ENCODE peak calls at places on chromosomes 12 and 14, in five cellular contexts. One of them, this sample, is unnamed.

GRCh38 chr12:63038361-63039100 is 103.6 kb upstream of the PPM1H start:
- DNase-seq in CD4-positive, alpha-beta T cell: no peak
- DNase-seq in kidney: no peak
- DNase-seq in GM12878: no peak
- DNase-seq in ovary: no peak
- DNase-seq in this sample: no peak

GRCh38 chr12:92561543-92561899 is 141.3 kb upstream of the PLEKHG7 start:
- DNase-seq in CD4-positive, alpha-beta T cell: no peak
- DNase-seq in kidney: no peak
- DNase-seq in ovary: peak
- DNase-seq in GM12878: no peak
- DNase-seq in this sample: peak

GRCh38 chr12:13980548-13981295 is 680 bp downstream of the GRIN2B start:
- DNase-seq in kidney: no peak
- DNase-seq in ovary: no peak
- DNase-seq in GM12878: no peak
- DNase-seq in CD4-positive, alpha-beta T cell: no peak
- DNase-seq in this sample: no peak

GRCh38 chr14:72906316-72906715 is 12.4 kb upstream of the DPF3 start:
- DNase-seq in CD4-positive, alpha-beta T cell: no peak
- DNase-seq in GM12878: no peak
- DNase-seq in ovary: no peak
- DNase-seq in kidney: no peak
- DNase-seq in this sample: no peak

GRCh38 chr12:42481368-42481767 is 108.2 kb downstream of the PRICKLE1 start:
- DNase-seq in CD4-positive, alpha-beta T cell: no peak
- DNase-seq in GM12878: no peak
- DNase-seq in ovary: no peak
- DNase-seq in kidney: no peak
- DNase-seq in this sample: no peak

GRCh38 chr14:59026086-59026485 is 162.4 kb upstream of the DAAM1 start:
- DNase-seq in ovary: no peak
- DNase-seq in kidney: no peak
- DNase-seq in GM12878: no peak
- DNase-seq in CD4-positive, alpha-beta T cell: no peak
- DNase-seq in this sample: no peak

GRCh38 chr14:24095196-24096068 is 1.3 kb downstream of the PCK2 start:
- DNase-seq in ovary: peak
- DNase-seq in kidney: peak
- DNase-seq in GM12878: peak
- DNase-seq in CD4-positive, alpha-beta T cell: no peak
- DNase-seq in this sample: peak

GRCh38 chr12:401235-402126 is at the start of gene CCDC77:
- DNase-seq in GM12878: peak
- DNase-seq in kidney: peak
- DNase-seq in ovary: peak
- DNase-seq in CD4-positive, alpha-beta T cell: peak
- DNase-seq in this sample: peak

GRCh38 chr12:109741970-109742372 is 28.3 kb downstream of the FAM222A start:
- DNase-seq in kidney: peak
- DNase-seq in GM12878: no peak
- DNase-seq in CD4-positive, alpha-beta T cell: no peak
- DNase-seq in ovary: peak
- DNase-seq in this sample: no peak

GRCh38 chr12:42716521-42716920 is 127.0 kb upstream of the PRICKLE1 start:
- DNase-seq in GM12878: no peak
- DNase-seq in kidney: peak
- DNase-seq in ovary: no peak
- DNase-seq in CD4-positive, alpha-beta T cell: no peak
- DNase-seq in this sample: no peak

GRCh38 chr12:60148109-60148508 is 552.3 kb downstream of the SLC16A7 start:
- DNase-seq in ovary: no peak
- DNase-seq in CD4-positive, alpha-beta T cell: no peak
- DNase-seq in GM12878: no peak
- DNase-seq in kidney: no peak
- DNase-seq in this sample: no peak

GRCh38 chr12:91577586-91578539 is 395.2 kb upstream of the DCN start:
- DNase-seq in kidney: no peak
- DNase-seq in GM12878: no peak
- DNase-seq in CD4-positive, alpha-beta T cell: no peak
- DNase-seq in ovary: no peak
- DNase-seq in this sample: no peak

GRCh38 chr12:93785262-93786010 is 108.3 kb downstream of the CRADD start:
- DNase-seq in GM12878: no peak
- DNase-seq in CD4-positive, alpha-beta T cell: peak
- DNase-seq in ovary: peak
- DNase-seq in kidney: peak
- DNase-seq in this sample: peak

GRCh38 chr12:115349711-115350110 is 665.7 kb upstream of the TBX3 start:
- DNase-seq in CD4-positive, alpha-beta T cell: no peak
- DNase-seq in ovary: no peak
- DNase-seq in GM12878: no peak
- DNase-seq in kidney: no peak
- DNase-seq in this sample: no peak

GRCh38 chr12:100698518-100698917 is 96.1 kb upstream of the ANO4 start:
- DNase-seq in CD4-positive, alpha-beta T cell: no peak
- DNase-seq in ovary: no peak
- DNase-seq in kidney: no peak
- DNase-seq in GM12878: no peak
- DNase-seq in this sample: no peak

GRCh38 chr14:89828473-89829200 is 125.9 kb downstream of the EFCAB11 start:
- DNase-seq in GM12878: no peak
- DNase-seq in kidney: no peak
- DNase-seq in CD4-positive, alpha-beta T cell: no peak
- DNase-seq in ovary: no peak
- DNase-seq in this sample: no peak

GRCh38 chr14:100868621-100869370 is 34.7 kb downstream of the RTL1 start:
- DNase-seq in kidney: peak
- DNase-seq in GM12878: no peak
- DNase-seq in ovary: no peak
- DNase-seq in CD4-positive, alpha-beta T cell: no peak
- DNase-seq in this sample: no peak

GRCh38 chr12:57590892-57591566 is at the start of gene PIP4K2C:
- DNase-seq in kidney: peak
- DNase-seq in CD4-positive, alpha-beta T cell: peak
- DNase-seq in GM12878: peak
- DNase-seq in ovary: peak
- DNase-seq in this sample: peak

GRCh38 chr12:29725587-29726320 is 58.0 kb downstream of the TMTC1 start:
- DNase-seq in ovary: peak
- DNase-seq in GM12878: peak
- DNase-seq in kidney: no peak
- DNase-seq in CD4-positive, alpha-beta T cell: no peak
- DNase-seq in this sample: peak

GRCh38 chr12:27552886-27553560 is 29.0 kb downstream of the PPFIBP1 start:
- DNase-seq in kidney: no peak
- DNase-seq in CD4-positive, alpha-beta T cell: no peak
- DNase-seq in GM12878: no peak
- DNase-seq in ovary: no peak
- DNase-seq in this sample: no peak

GRCh38 chr14:105843444-105844046 is 317.2 kb downstream of the TMEM121 start:
- DNase-seq in ovary: peak
- DNase-seq in CD4-positive, alpha-beta T cell: no peak
- DNase-seq in kidney: peak
- DNase-seq in GM12878: no peak
- DNase-seq in this sample: peak

GRCh38 chr12:52044284-52044983 is 6.8 kb upstream of the NR4A1 start:
- DNase-seq in kidney: peak
- DNase-seq in CD4-positive, alpha-beta T cell: no peak
- DNase-seq in GM12878: no peak
- DNase-seq in ovary: peak
- DNase-seq in this sample: peak

GRCh38 chr14:66099931-66100330 is 386.2 kb upstream of the CCDC196 start:
- DNase-seq in kidney: no peak
- DNase-seq in GM12878: peak
- DNase-seq in CD4-positive, alpha-beta T cell: no peak
- DNase-seq in ovary: no peak
- DNase-seq in this sample: no peak

GRCh38 chr14:94132285-94132887 is 3.0 kb upstream of the IFI27L2 start:
- DNase-seq in kidney: no peak
- DNase-seq in GM12878: no peak
- DNase-seq in ovary: peak
- DNase-seq in CD4-positive, alpha-beta T cell: peak
- DNase-seq in this sample: peak

GRCh38 chr14:91299483-91300115 is 55.1 kb upstream of the GPR68 start:
- DNase-seq in GM12878: no peak
- DNase-seq in CD4-positive, alpha-beta T cell: no peak
- DNase-seq in kidney: peak
- DNase-seq in ovary: no peak
- DNase-seq in this sample: no peak

GRCh38 chr14:67515386-67516079 is 17.6 kb upstream of the PLEKHH1 start:
- DNase-seq in ovary: no peak
- DNase-seq in CD4-positive, alpha-beta T cell: peak
- DNase-seq in kidney: peak
- DNase-seq in GM12878: no peak
- DNase-seq in this sample: no peak

GRCh38 chr14:102795060-102795925 is 18.0 kb downstream of the TRAF3 start:
- DNase-seq in ovary: peak
- DNase-seq in GM12878: no peak
- DNase-seq in CD4-positive, alpha-beta T cell: no peak
- DNase-seq in kidney: no peak
- DNase-seq in this sample: peak

GRCh38 chr14:89270439-89271227 is 146.4 kb downstream of the FOXN3 start:
- DNase-seq in ovary: no peak
- DNase-seq in CD4-positive, alpha-beta T cell: no peak
- DNase-seq in kidney: peak
- DNase-seq in GM12878: peak
- DNase-seq in this sample: no peak

GRCh38 chr12:124506145-124506831 is 61.1 kb downstream of the NCOR2 start:
- DNase-seq in ovary: peak
- DNase-seq in kidney: peak
- DNase-seq in CD4-positive, alpha-beta T cell: no peak
- DNase-seq in GM12878: no peak
- DNase-seq in this sample: peak

GRCh38 chr12:25422241-25422640 is 130.8 kb downstream of the LMNTD1 start:
- DNase-seq in kidney: no peak
- DNase-seq in GM12878: no peak
- DNase-seq in ovary: no peak
- DNase-seq in CD4-positive, alpha-beta T cell: no peak
- DNase-seq in this sample: no peak

GRCh38 chr14:54650331-54651017 is 83.5 kb downstream of the SAMD4A start:
- DNase-seq in kidney: peak
- DNase-seq in ovary: no peak
- DNase-seq in CD4-positive, alpha-beta T cell: no peak
- DNase-seq in GM12878: no peak
- DNase-seq in this sample: peak

GRCh38 chr14:92223027-92223426 is 99.9 kb upstream of the SLC24A4 start:
- DNase-seq in ovary: no peak
- DNase-seq in CD4-positive, alpha-beta T cell: no peak
- DNase-seq in kidney: no peak
- DNase-seq in GM12878: no peak
- DNase-seq in this sample: no peak

GRCh38 chr14:32252030-32252670 is 49.1 kb upstream of the RNU6-8 start:
- DNase-seq in kidney: no peak
- DNase-seq in ovary: peak
- DNase-seq in GM12878: peak
- DNase-seq in CD4-positive, alpha-beta T cell: peak
- DNase-seq in this sample: peak

GRCh38 chr14:91138511-91139359 is 24.9 kb downstream of the DGLUCY start:
- DNase-seq in CD4-positive, alpha-beta T cell: no peak
- DNase-seq in kidney: no peak
- DNase-seq in ovary: no peak
- DNase-seq in GM12878: no peak
- DNase-seq in this sample: no peak

GRCh38 chr12:109388167-109388563 is 40.5 kb downstream of the MYO1H start:
- DNase-seq in GM12878: no peak
- DNase-seq in ovary: no peak
- DNase-seq in kidney: no peak
- DNase-seq in CD4-positive, alpha-beta T cell: no peak
- DNase-seq in this sample: no peak

GRCh38 chr14:68941820-68942219 is 37.3 kb downstream of the ACTN1 start:
- DNase-seq in CD4-positive, alpha-beta T cell: no peak
- DNase-seq in ovary: no peak
- DNase-seq in kidney: peak
- DNase-seq in GM12878: no peak
- DNase-seq in this sample: peak
- TF ChIP-seq CTCF in CD4-positive, alpha-beta T cell: no peak
- TF ChIP-seq CTCF in ovary: no peak
- TF ChIP-seq CTCF in kidney: no peak
- TF ChIP-seq CTCF in GM12878: no peak
- TF ChIP-seq CTCF in this sample: peak

GRCh38 chr12:113069751-113070116 is 13.2 kb downstream of the DTX1 start:
- DNase-seq in CD4-positive, alpha-beta T cell: no peak
- DNase-seq in GM12878: no peak
- DNase-seq in ovary: no peak
- DNase-seq in kidney: no peak
- DNase-seq in this sample: no peak
- TF ChIP-seq CTCF in CD4-positive, alpha-beta T cell: no peak
- TF ChIP-seq CTCF in GM12878: no peak
- TF ChIP-seq CTCF in ovary: no peak
- TF ChIP-seq CTCF in kidney: no peak
- TF ChIP-seq CTCF in this sample: no peak

DNA sequence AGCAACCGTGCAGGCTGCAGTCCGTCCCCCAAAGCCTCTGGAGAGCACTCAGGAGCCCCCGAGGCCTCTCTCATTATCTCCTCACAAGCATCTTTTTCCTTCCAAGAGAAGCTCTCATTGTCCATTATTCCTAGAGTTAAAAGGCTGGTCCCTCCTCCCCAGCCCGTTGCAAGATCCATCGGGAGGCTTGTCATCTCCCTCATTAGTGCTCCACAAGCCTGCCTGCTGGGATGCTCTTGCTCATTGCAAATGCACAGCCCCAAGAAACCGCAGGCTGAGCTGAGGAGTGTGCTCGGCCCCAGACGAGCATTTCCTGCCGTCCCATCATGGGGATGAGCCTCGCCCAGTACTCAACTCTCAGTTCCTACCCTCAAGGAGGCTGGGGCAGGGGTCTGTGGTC is 23.3 kb downstream of the NUAK1 start:
- DNase-seq in kidney: no peak
- DNase-seq in ovary: no peak
- DNase-seq in GM12878: no peak
- DNase-seq in CD4-positive, alpha-beta T cell: no peak
- DNase-seq in this sample: no peak
- TF ChIP-seq CTCF in kidney: no peak
- TF ChIP-seq CTCF in ovary: no peak
- TF ChIP-seq CTCF in GM12878: no peak
- TF ChIP-seq CTCF in CD4-positive, alpha-beta T cell: no peak
- TF ChIP-seq CTCF in this sample: no peak

DNA sequence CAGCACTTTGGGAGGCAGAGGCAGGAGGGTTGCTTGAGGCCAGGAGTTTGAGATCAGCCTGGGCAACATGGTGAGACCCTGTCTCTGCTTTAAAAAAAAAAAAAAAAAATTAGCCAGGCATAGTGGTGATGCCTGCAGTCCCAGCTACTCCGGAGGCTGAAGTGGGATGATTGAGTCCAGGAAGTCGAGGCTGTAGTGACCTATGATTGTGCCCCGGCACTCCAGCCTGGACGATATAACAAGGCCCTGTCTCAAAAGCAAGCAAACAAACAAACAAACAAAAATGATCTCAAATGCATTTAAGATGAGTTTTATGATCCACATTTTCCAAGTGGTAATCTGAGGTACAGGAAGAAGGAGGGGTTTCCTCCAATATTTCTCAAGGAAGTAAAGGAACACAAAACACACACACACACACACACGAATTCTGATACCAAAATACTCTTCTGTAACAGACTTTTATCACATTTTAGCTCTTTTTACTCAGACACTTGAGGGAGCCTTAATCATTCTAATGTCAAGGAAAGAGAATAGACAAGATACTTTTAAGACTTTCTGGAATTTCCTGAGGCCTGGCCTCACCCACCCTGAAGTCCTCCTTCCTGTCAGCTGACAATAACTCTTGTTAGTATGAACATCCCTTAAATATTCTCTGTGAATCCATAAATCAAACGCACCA is 44.4 kb upstream of the CERS5 start:
- DNase-seq in ovary: no peak
- DNase-seq in CD4-positive, alpha-beta T cell: no peak
- DNase-seq in GM12878: no peak
- DNase-seq in kidney: no peak
- DNase-seq in this sample: no peak
- TF ChIP-seq CTCF in ovary: no peak
- TF ChIP-seq CTCF in CD4-positive, alpha-beta T cell: no peak
- TF ChIP-seq CTCF in GM12878: no peak
- TF ChIP-seq CTCF in kidney: no peak
- TF ChIP-seq CTCF in this sample: no peak